ENCODE peak calls at places on chromosome 10, in nine cellular contexts. One of them, this sample, is unnamed.

GRCh38 chr10:44986670-44987069 is 8.1 kb upstream of the DEPP1 start:
- DNase-seq in nephron progenitor cell: no peak
- DNase-seq in gastrocnemius medialis: no peak
- DNase-seq in endothelial cell: no peak
- DNase-seq in fibroblast of lung: peak; percentile 78
- DNase-seq in OCI-LY7: no peak
- DNase-seq in psoas muscle: no peak
- DNase-seq in brain microvascular endothelial cell: no peak
- DNase-seq in A549: no peak
- DNase-seq in this sample: no peak

GRCh38 chr10:8498881-8499280 is 444.4 kb downstream of the GATA3 start:
- DNase-seq in nephron progenitor cell: no peak
- DNase-seq in gastrocnemius medialis: no peak
- DNase-seq in endothelial cell: no peak
- DNase-seq in fibroblast of lung: no peak
- DNase-seq in OCI-LY7: no peak
- DNase-seq in psoas muscle: no peak
- DNase-seq in brain microvascular endothelial cell: no peak
- DNase-seq in A549: no peak
- DNase-seq in this sample: no peak

GRCh38 chr10:14412624-14413023 is 81.9 kb upstream of the FRMD4A start:
- DNase-seq in nephron progenitor cell: no peak
- DNase-seq in gastrocnemius medialis: no peak
- DNase-seq in endothelial cell: no peak
- DNase-seq in fibroblast of lung: no peak
- DNase-seq in OCI-LY7: no peak
- DNase-seq in psoas muscle: no peak
- DNase-seq in brain microvascular endothelial cell: no peak
- DNase-seq in A549: no peak
- DNase-seq in this sample: no peak

GRCh38 chr10:91681361-91682276 is 48.7 kb upstream of the PPP1R3C start:
- DNase-seq in nephron progenitor cell: no peak
- DNase-seq in gastrocnemius medialis: no peak
- DNase-seq in endothelial cell: no peak
- DNase-seq in fibroblast of lung: peak; percentile 40
- DNase-seq in OCI-LY7: no peak
- DNase-seq in psoas muscle: no peak
- DNase-seq in brain microvascular endothelial cell: no peak
- DNase-seq in A549: no peak
- DNase-seq in this sample: no peak

GRCh38 chr10:7245505-7245904 is 165.3 kb downstream of the SFMBT2 start:
- DNase-seq in nephron progenitor cell: no peak
- DNase-seq in gastrocnemius medialis: no peak
- DNase-seq in endothelial cell: no peak
- DNase-seq in fibroblast of lung: no peak
- DNase-seq in OCI-LY7: no peak
- DNase-seq in psoas muscle: no peak
- DNase-seq in brain microvascular endothelial cell: no peak
- DNase-seq in A549: no peak
- DNase-seq in this sample: no peak

GRCh38 chr10:4144802-4145201 is 359.8 kb upstream of the KLF6 start:
- DNase-seq in nephron progenitor cell: peak; percentile 8
- DNase-seq in gastrocnemius medialis: no peak
- DNase-seq in endothelial cell: no peak
- DNase-seq in fibroblast of lung: peak; percentile 39
- DNase-seq in OCI-LY7: no peak
- DNase-seq in psoas muscle: no peak
- DNase-seq in brain microvascular endothelial cell: no peak
- DNase-seq in A549: no peak
- DNase-seq in this sample: no peak

GRCh38 chr10:86535057-86535882 is 13.7 kb upstream of the WAPL start:
- DNase-seq in nephron progenitor cell: peak; percentile 68
- DNase-seq in gastrocnemius medialis: peak; percentile 96
- DNase-seq in endothelial cell: peak; percentile 44
- DNase-seq in fibroblast of lung: peak; percentile 23
- DNase-seq in OCI-LY7: no peak
- DNase-seq in psoas muscle: peak; percentile 89
- DNase-seq in brain microvascular endothelial cell: no peak
- DNase-seq in A549: peak; percentile 95
- DNase-seq in this sample: no peak

GRCh38 chr10:12640550-12640949 is 291.2 kb downstream of the CAMK1D start:
- DNase-seq in nephron progenitor cell: no peak
- DNase-seq in gastrocnemius medialis: no peak
- DNase-seq in endothelial cell: no peak
- DNase-seq in fibroblast of lung: no peak
- DNase-seq in OCI-LY7: no peak
- DNase-seq in psoas muscle: no peak
- DNase-seq in brain microvascular endothelial cell: no peak
- DNase-seq in A549: no peak
- DNase-seq in this sample: no peak

GRCh38 chr10:34252111-34252510 is 563.0 kb downstream of the PARD3 start:
- DNase-seq in nephron progenitor cell: no peak
- DNase-seq in gastrocnemius medialis: no peak
- DNase-seq in endothelial cell: no peak
- DNase-seq in fibroblast of lung: peak; percentile 23
- DNase-seq in OCI-LY7: no peak
- DNase-seq in psoas muscle: no peak
- DNase-seq in brain microvascular endothelial cell: no peak
- DNase-seq in A549: peak; percentile 16
- DNase-seq in this sample: no peak

GRCh38 chr10:8758029-8758428 is 703.5 kb downstream of the GATA3 start:
- DNase-seq in nephron progenitor cell: no peak
- DNase-seq in gastrocnemius medialis: no peak
- DNase-seq in endothelial cell: no peak
- DNase-seq in fibroblast of lung: peak; percentile 32
- DNase-seq in OCI-LY7: no peak
- DNase-seq in psoas muscle: no peak
- DNase-seq in brain microvascular endothelial cell: no peak
- DNase-seq in A549: no peak
- DNase-seq in this sample: no peak

GRCh38 chr10:57964371-57964770 is 303.3 kb downstream of the IPMK start:
- DNase-seq in nephron progenitor cell: no peak
- DNase-seq in gastrocnemius medialis: no peak
- DNase-seq in endothelial cell: no peak
- DNase-seq in fibroblast of lung: peak; percentile 93
- DNase-seq in OCI-LY7: no peak
- DNase-seq in psoas muscle: peak; percentile 13
- DNase-seq in brain microvascular endothelial cell: peak; percentile 40
- DNase-seq in A549: no peak
- DNase-seq in this sample: peak; percentile 97

GRCh38 chr10:95742529-95742884 is 13.5 kb upstream of the ENTPD1 start:
- DNase-seq in nephron progenitor cell: no peak
- DNase-seq in gastrocnemius medialis: no peak
- DNase-seq in endothelial cell: no peak
- DNase-seq in fibroblast of lung: peak; percentile 50
- DNase-seq in OCI-LY7: no peak
- DNase-seq in psoas muscle: no peak
- DNase-seq in brain microvascular endothelial cell: peak; percentile 73
- DNase-seq in A549: no peak
- DNase-seq in this sample: no peak

GRCh38 chr10:71291501-71291900 is 27.6 kb upstream of the SLC29A3 start:
- DNase-seq in nephron progenitor cell: no peak
- DNase-seq in gastrocnemius medialis: no peak
- DNase-seq in endothelial cell: no peak
- DNase-seq in fibroblast of lung: no peak
- DNase-seq in OCI-LY7: no peak
- DNase-seq in psoas muscle: no peak
- DNase-seq in brain microvascular endothelial cell: no peak
- DNase-seq in A549: no peak
- DNase-seq in this sample: no peak

GRCh38 chr10:121927841-121928527 is at the start of gene ATE1:
- DNase-seq in nephron progenitor cell: peak; percentile 89
- DNase-seq in gastrocnemius medialis: peak; percentile 90
- DNase-seq in endothelial cell: peak; percentile 87
- DNase-seq in fibroblast of lung: peak; percentile 90
- DNase-seq in OCI-LY7: peak; percentile 90
- DNase-seq in psoas muscle: peak; percentile 91
- DNase-seq in brain microvascular endothelial cell: peak; percentile 86
- DNase-seq in A549: peak; percentile 72
- DNase-seq in this sample: peak; percentile 86
- TF ChIP-seq CTCF in nephron progenitor cell: no peak
- TF ChIP-seq CTCF in gastrocnemius medialis: peak; percentile 11
- TF ChIP-seq CTCF in endothelial cell: no peak
- TF ChIP-seq CTCF in fibroblast of lung: peak; percentile 18
- TF ChIP-seq CTCF in OCI-LY7: no peak
- TF ChIP-seq CTCF in psoas muscle: peak; percentile 8
- TF ChIP-seq CTCF in brain microvascular endothelial cell: peak; percentile 12
- TF ChIP-seq CTCF in A549: peak; percentile 6
- TF ChIP-seq CTCF in this sample: peak; percentile 27

GRCh38 chr10:104640339-104641149 is 546 bp upstream of the SORCS3 start:
- DNase-seq in nephron progenitor cell: peak; percentile 67
- DNase-seq in gastrocnemius medialis: no peak
- DNase-seq in endothelial cell: peak; percentile 31
- DNase-seq in fibroblast of lung: no peak
- DNase-seq in OCI-LY7: no peak
- DNase-seq in psoas muscle: no peak
- DNase-seq in brain microvascular endothelial cell: no peak
- DNase-seq in A549: no peak
- DNase-seq in this sample: no peak
- TF ChIP-seq CTCF in nephron progenitor cell: no peak
- TF ChIP-seq CTCF in gastrocnemius medialis: no peak
- TF ChIP-seq CTCF in endothelial cell: no peak
- TF ChIP-seq CTCF in fibroblast of lung: no peak
- TF ChIP-seq CTCF in OCI-LY7: no peak
- TF ChIP-seq CTCF in psoas muscle: no peak
- TF ChIP-seq CTCF in brain microvascular endothelial cell: no peak
- TF ChIP-seq CTCF in A549: no peak
- TF ChIP-seq CTCF in this sample: no peak

GRCh38 chr10:51170518-51171245 is 96.4 kb downstream of the PRKG1 start:
- DNase-seq in nephron progenitor cell: no peak
- DNase-seq in gastrocnemius medialis: no peak
- DNase-seq in endothelial cell: no peak
- DNase-seq in fibroblast of lung: peak; percentile 36
- DNase-seq in OCI-LY7: no peak
- DNase-seq in psoas muscle: no peak
- DNase-seq in brain microvascular endothelial cell: no peak
- DNase-seq in A549: no peak
- DNase-seq in this sample: peak; percentile 32

GRCh38 chr10:51168086-51168815 is 94.0 kb downstream of the PRKG1 start:
- DNase-seq in nephron progenitor cell: no peak
- DNase-seq in gastrocnemius medialis: no peak
- DNase-seq in endothelial cell: no peak
- DNase-seq in fibroblast of lung: no peak
- DNase-seq in OCI-LY7: no peak
- DNase-seq in psoas muscle: no peak
- DNase-seq in brain microvascular endothelial cell: no peak
- DNase-seq in A549: no peak
- DNase-seq in this sample: no peak

GRCh38 chr10:51171946-51172345 is 97.7 kb downstream of the PRKG1 start:
- DNase-seq in nephron progenitor cell: no peak
- DNase-seq in gastrocnemius medialis: no peak
- DNase-seq in endothelial cell: no peak
- DNase-seq in fibroblast of lung: no peak
- DNase-seq in OCI-LY7: no peak
- DNase-seq in psoas muscle: no peak
- DNase-seq in brain microvascular endothelial cell: no peak
- DNase-seq in A549: no peak
- DNase-seq in this sample: no peak

DNA sequence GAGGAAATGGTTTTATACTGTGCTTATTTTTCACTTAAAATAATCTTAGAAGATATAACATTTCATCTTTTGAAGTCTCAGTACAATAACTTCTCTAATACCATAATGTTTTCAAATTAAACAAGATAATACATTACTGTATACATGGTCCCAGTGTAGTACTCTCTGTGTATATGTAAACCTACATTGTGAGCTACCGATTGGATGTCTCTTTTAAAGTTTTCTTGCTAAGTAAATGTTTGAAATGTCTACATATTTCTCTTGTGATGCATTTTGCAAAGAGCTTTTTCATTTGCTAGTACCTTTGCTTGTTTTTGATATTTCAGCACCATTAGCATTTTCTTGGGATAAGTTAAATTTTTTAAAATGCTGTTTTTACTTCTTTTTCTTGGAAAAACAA is 94.8 kb downstream of the PRKG1 start:
- DNase-seq in nephron progenitor cell: no peak
- DNase-seq in gastrocnemius medialis: no peak
- DNase-seq in endothelial cell: no peak
- DNase-seq in fibroblast of lung: no peak
- DNase-seq in OCI-LY7: no peak
- DNase-seq in psoas muscle: no peak
- DNase-seq in brain microvascular endothelial cell: no peak
- DNase-seq in A549: no peak
- DNase-seq in this sample: no peak
- TF ChIP-seq CTCF in nephron progenitor cell: no peak
- TF ChIP-seq CTCF in gastrocnemius medialis: no peak
- TF ChIP-seq CTCF in endothelial cell: no peak
- TF ChIP-seq CTCF in fibroblast of lung: no peak
- TF ChIP-seq CTCF in OCI-LY7: no peak
- TF ChIP-seq CTCF in psoas muscle: no peak
- TF ChIP-seq CTCF in brain microvascular endothelial cell: no peak
- TF ChIP-seq CTCF in A549: no peak
- TF ChIP-seq CTCF in this sample: no peak

DNA sequence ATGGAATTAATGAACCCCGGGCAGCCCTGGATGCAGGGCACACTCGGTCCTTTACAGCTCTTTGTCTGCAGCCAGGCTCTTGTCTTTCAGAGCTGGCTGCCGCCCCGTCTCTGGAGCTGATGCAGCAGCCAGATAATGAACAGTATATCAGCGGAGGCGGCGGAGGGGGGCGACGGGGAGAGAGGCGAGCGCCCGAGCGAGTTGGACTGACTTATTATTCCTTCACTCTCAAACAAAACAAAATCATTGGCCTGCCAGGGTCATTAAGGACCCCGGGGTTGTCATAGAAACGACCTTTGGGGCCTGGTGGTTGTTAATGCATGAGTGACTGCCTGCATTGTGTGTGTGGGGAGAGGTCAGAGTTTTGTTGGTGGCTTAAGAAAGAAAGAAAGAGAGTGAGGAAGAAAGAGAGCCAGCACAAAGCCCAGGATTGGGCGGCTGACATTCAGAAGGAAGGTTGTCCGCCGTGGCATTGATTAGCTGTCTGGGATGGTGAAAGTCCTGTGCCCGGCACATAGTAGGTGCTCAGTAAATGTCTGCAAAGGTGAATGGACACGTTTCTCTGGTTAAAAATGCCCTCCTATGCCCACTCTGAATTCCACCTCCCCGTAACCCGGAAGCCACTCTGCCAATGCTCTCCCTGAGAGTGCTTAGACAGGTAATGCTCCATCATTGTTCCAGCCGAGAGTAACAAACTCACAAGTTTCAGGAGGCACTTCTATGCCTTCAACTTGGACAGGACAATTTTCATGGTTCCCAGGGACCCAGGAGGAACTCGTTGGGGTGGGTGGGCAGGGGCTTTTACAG is 411.7 kb upstream of the ZMIZ1 start:
- DNase-seq in nephron progenitor cell: peak; percentile 88
- DNase-seq in gastrocnemius medialis: no peak
- DNase-seq in endothelial cell: no peak
- DNase-seq in fibroblast of lung: peak; percentile 62
- DNase-seq in OCI-LY7: no peak
- DNase-seq in psoas muscle: no peak
- DNase-seq in brain microvascular endothelial cell: no peak
- DNase-seq in A549: no peak
- DNase-seq in this sample: no peak
- TF ChIP-seq CTCF in nephron progenitor cell: no peak
- TF ChIP-seq CTCF in gastrocnemius medialis: no peak
- TF ChIP-seq CTCF in endothelial cell: no peak
- TF ChIP-seq CTCF in fibroblast of lung: no peak
- TF ChIP-seq CTCF in OCI-LY7: no peak
- TF ChIP-seq CTCF in psoas muscle: no peak
- TF ChIP-seq CTCF in brain microvascular endothelial cell: no peak
- TF ChIP-seq CTCF in A549: no peak
- TF ChIP-seq CTCF in this sample: no peak